ENCODE peak calls at places on chromosomes 7 and 10, in seven cellular contexts. G is transverse colon; C is naive thymus-derived CD4-positive, alpha-beta T cell; O is OCI-LY7; A is fibroblast of lung; Y is thoracic aorta; W is IMR-90. T is an unnamed sample. For H3K36me3, the result is how much of the 10 kb centered on the place peaks cover.

GRCh38 chr10:819326-819725 is 112.2 kb downstream of the LARP4B start:
- DNase-seq in G (no peak), C (no peak), O (no peak), A (peak), Y (no peak), W (peak), T (no peak)

GRCh38 chr10:130885021-130885655 is 426.4 kb downstream of the TCERG1L start:
- DNase-seq in G (no peak), C (no peak), O (no peak), A (no peak), Y (no peak), W (no peak), T (no peak)

GRCh38 chr10:17169807-17170206 is 31.7 kb downstream of the TRDMT1 start:
- DNase-seq in G (no peak), C (no peak), O (no peak), A (no peak), Y (no peak), W (no peak), T (no peak)

GRCh38 chr10:110399163-110400094 is 94.7 kb upstream of the SMNDC1 start:
- DNase-seq in G (no peak), C (no peak), O (no peak), A (peak), Y (no peak), W (peak), T (peak)

GRCh38 chr7:119720541-119720940 is 552.4 kb upstream of the KCND2 start:
- DNase-seq in G (no peak), C (no peak), O (no peak), A (peak), Y (no peak), W (peak), T (no peak)

GRCh38 chr7:128963327-128963757 is 25.6 kb downstream of the IRF5 start:
- DNase-seq in G (no peak), C (no peak), O (peak), A (no peak), Y (no peak), W (peak), T (no peak)

GRCh38 chr7:140677496-140677895 is 4.8 kb downstream of the ADCK2 start:
- DNase-seq in G (no peak), C (no peak), O (peak), A (no peak), Y (no peak), W (no peak), T (no peak)

GRCh38 chr10:21499910-21500577 is 25.4 kb downstream of the SKIDA1 start:
- DNase-seq in G (no peak), C (no peak), O (no peak), A (peak), Y (no peak), W (no peak), T (no peak)

GRCh38 chr10:6211341-6212265 is 8.9 kb downstream of the PFKFB3 start:
- DNase-seq in G (no peak), C (no peak), O (no peak), A (peak), Y (no peak), W (peak), T (no peak)

GRCh38 chr7:18491871-18492270 is 3.7 kb upstream of the HDAC9 start:
- DNase-seq in G (no peak), C (no peak), O (no peak), A (no peak), Y (no peak), W (no peak), T (no peak)

GRCh38 chr7:24587853-24588252 is 14.6 kb downstream of the PALS2 start:
- DNase-seq in G (no peak), C (peak), O (peak), A (peak), Y (no peak), W (no peak), T (no peak)

GRCh38 chr10:77442790-77443189 is 194.8 kb downstream of the KCNMA1 start:
- DNase-seq in G (no peak), C (no peak), O (no peak), A (no peak), Y (no peak), W (no peak), T (no peak)

GRCh38 chr10:72335394-72336258 is 19.1 kb downstream of the DNAJB12 start:
- DNase-seq in G (peak), C (peak), O (peak), A (peak), Y (no peak), W (no peak), T (peak)

GRCh38 chr7:44767134-44767911 is 18.7 kb downstream of the ZMIZ2 start:
- DNase-seq in G (no peak), C (no peak), O (no peak), A (no peak), Y (no peak), W (no peak), T (no peak)

GRCh38 chr10:18689498-18689897 is 30.3 kb downstream of the ARL5B start:
- DNase-seq in G (no peak), C (no peak), O (no peak), A (peak), Y (no peak), W (peak), T (no peak)

GRCh38 chr7:17680026-17680425 is 260.3 kb downstream of the SNX13 start:
- DNase-seq in G (peak), C (no peak), O (no peak), A (peak), Y (no peak), W (peak), T (peak)

GRCh38 chr10:97812696-97813095 is 36.9 kb upstream of the GOLGA7B start:
- DNase-seq in G (no peak), C (no peak), O (no peak), A (no peak), Y (no peak), W (no peak), T (no peak)

GRCh38 chr10:115321360-115321759 is 228.2 kb downstream of the ATRNL1 start:
- DNase-seq in G (no peak), C (no peak), O (no peak), A (no peak), Y (no peak), W (no peak), T (no peak)

GRCh38 chr7:108136191-108136581 is 6.0 kb upstream of the LAMB4 start:
- DNase-seq in G (no peak), C (no peak), O (no peak), A (peak), Y (no peak), W (no peak), T (no peak)

GRCh38 chr7:155785536-155785935 is 26.7 kb downstream of the SHH start:
- DNase-seq in G (no peak), C (no peak), O (no peak), A (peak), Y (no peak), W (peak), T (peak)

GRCh38 chr10:91410638-91411367 is 659 bp downstream of the HECTD2 start:
- DNase-seq in G (no peak), C (no peak), O (no peak), A (peak), Y (no peak), W (peak), T (no peak)

GRCh38 chr7:116139007-116139406 is 71.3 kb upstream of the TES start:
- DNase-seq in G (no peak), C (no peak), O (no peak), A (peak), Y (no peak), W (peak), T (peak)

GRCh38 chr10:34813626-34814227 is 1.4 kb downstream of the PARD3 start:
- DNase-seq in G (peak), C (no peak), O (no peak), A (peak), Y (no peak), W (peak), T (peak)

GRCh38 chr10:129023057-129023456 is 444.0 kb upstream of the MGMT start:
- DNase-seq in G (no peak), C (no peak), O (no peak), A (peak), Y (no peak), W (peak), T (no peak)

DNA sequence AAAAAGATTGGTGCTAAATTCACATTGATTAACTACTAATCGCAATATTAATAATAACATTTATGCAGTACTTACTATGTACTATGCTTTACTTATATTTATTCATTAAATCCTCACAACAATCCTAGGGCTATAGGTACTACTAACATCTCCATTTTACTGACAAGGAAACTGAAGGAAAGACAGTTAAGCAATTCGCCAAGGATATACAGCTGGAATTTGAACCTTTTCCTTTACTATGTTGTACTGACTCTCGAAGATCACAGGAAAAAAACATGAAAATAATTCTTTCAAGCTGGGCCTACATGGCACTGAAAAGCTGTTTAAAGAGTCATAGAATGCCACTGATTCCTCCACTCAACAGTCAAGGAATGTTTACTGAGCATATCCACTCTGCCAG is 185.4 kb downstream of the IPMK start:
- DNase-seq in G (no peak), C (no peak), O (no peak), A (no peak), Y (no peak), W (no peak), T (no peak)
- H3K36me3 ChIP-seq in G (under half), C (under half), O (under half), A (under half), Y (under half), W (under half), T (under half)

GRCh38 chr10:46220872-46221538 is 65.8 kb upstream of the ANTXRL start:
- DNase-seq in G (no peak), C (no peak), O (no peak), A (no peak), Y (no peak), W (no peak), T (no peak)
- H3K36me3 ChIP-seq in G (under half), C (under half), O (half or more), A (under half), Y (under half), W (under half), T (under half)

GRCh38 chr7:76353744-76354143 is 5.0 kb downstream of the YWHAG start:
- DNase-seq in G (no peak), C (no peak), O (no peak), A (no peak), Y (no peak), W (no peak), T (no peak)

GRCh38 chr7:76352193-76352592 is 6.6 kb downstream of the YWHAG start:
- DNase-seq in G (no peak), C (no peak), O (no peak), A (no peak), Y (no peak), W (peak), T (no peak)

GRCh38 chr7:76354516-76354915 is 4.3 kb downstream of the YWHAG start:
- DNase-seq in G (no peak), C (no peak), O (no peak), A (no peak), Y (no peak), W (no peak), T (no peak)

GRCh38 chr7:76349313-76349885 is 9.4 kb downstream of the YWHAG start:
- DNase-seq in G (no peak), C (no peak), O (no peak), A (no peak), Y (no peak), W (no peak), T (no peak)

GRCh38 chr7:76351372-76351771 is 7.4 kb downstream of the YWHAG start:
- DNase-seq in G (no peak), C (no peak), O (no peak), A (no peak), Y (no peak), W (no peak), T (no peak)
- H3K36me3 ChIP-seq in G (under half), C (under half), O (half or more), A (under half), Y (under half), W (under half), T (half or more)

GRCh38 chr7:6430271-6430940 is 17.3 kb downstream of the DAGLB start:
- DNase-seq in G (no peak), C (no peak), O (peak), A (peak), Y (no peak), W (peak), T (no peak)
- H3K36me3 ChIP-seq in G (under half), C (under half), O (half or more), A (under half), Y (under half), W (under half), T (half or more)

T was measured in SJSA1.